ENCODE peak calls at places on chromosomes 16 and 17, in five cellular contexts. B, Q, J, W and O are unnamed samples.

GRCh38 chr17:15490634-15491261 is 23.3 kb upstream of the CDRT4 start:
- DNase-seq in J (peak; percentile 10), B (peak; percentile 28), Q (peak; percentile 68), W (peak; percentile 46), O (no peak)

GRCh38 chr16:22937169-22937568 is 123.2 kb downstream of the HS3ST2 start:
- DNase-seq in B (no peak), W (no peak), Q (no peak), J (no peak), O (no peak)

GRCh38 chr16:27951752-27952151 is 111.8 kb downstream of the GSG1L start:
- DNase-seq in J (no peak), Q (peak; percentile 33), B (no peak), W (no peak), O (no peak)

GRCh38 chr17:50027639-50028206 is 28.2 kb upstream of the ITGA3 start:
- DNase-seq in Q (peak; percentile 95), W (peak; percentile 28), J (no peak), B (no peak), O (peak; percentile 95)

GRCh38 chr16:83771306-83771942 is 36.4 kb upstream of the HSBP1 start:
- DNase-seq in J (no peak), Q (no peak), B (no peak), W (no peak), O (no peak)

GRCh38 chr17:1957037-1957436 is 68.1 kb downstream of the RTN4RL1 start:
- DNase-seq in W (no peak), J (no peak), Q (peak; percentile 18), B (no peak), O (no peak)

GRCh38 chr17:82444284-82444893 is 6.2 kb downstream of the CYBC1 start:
- DNase-seq in B (no peak), J (no peak), W (no peak), Q (no peak), O (no peak)

GRCh38 chr17:76528156-76528527 is 9.4 kb downstream of the CYGB start:
- DNase-seq in J (no peak), W (no peak), Q (no peak), B (no peak), O (no peak)

GRCh38 chr16:10594312-10594950 is 14.0 kb upstream of the EMP2 start:
- DNase-seq in W (no peak), Q (no peak), B (no peak), J (no peak), O (no peak)

GRCh38 chr17:27895940-27896535 is 2.9 kb upstream of the LYRM9 start:
- DNase-seq in Q (no peak), J (no peak), B (no peak), W (no peak), O (no peak)

GRCh38 chr16:78002915-78003538 is 19.3 kb upstream of the CLEC3A start:
- DNase-seq in B (peak; percentile 89), J (peak; percentile 86), Q (peak; percentile 67), W (peak; percentile 89), O (no peak)

GRCh38 chr16:75039941-75040340 is 41.1 kb downstream of the ZNRF1 start:
- DNase-seq in B (no peak), J (no peak), W (no peak), Q (no peak), O (no peak)

GRCh38 chr17:9890124-9890523 is 14.9 kb downstream of the RCVRN start:
- DNase-seq in B (peak; percentile 53), Q (peak; percentile 10), W (peak; percentile 39), J (peak; percentile 54), O (no peak)

GRCh38 chr16:149024-149675 is 3.3 kb upstream of the HBZ start:
- DNase-seq in Q (peak; percentile 74), J (no peak), B (no peak), W (no peak), O (no peak)

GRCh38 chr16:19705131-19705501 is 12.9 kb downstream of the KNOP1 start:
- DNase-seq in B (no peak), W (no peak), Q (no peak), J (no peak), O (no peak)

GRCh38 chr16:57138281-57138935 is 46.0 kb downstream of the CPNE2 start:
- DNase-seq in W (no peak), Q (no peak), J (no peak), B (no peak), O (peak; percentile 69)

GRCh38 chr17:28712037-28712704 is 483 bp upstream of the PROCA1 start:
- DNase-seq in J (peak; percentile 57), W (peak; percentile 86), B (peak; percentile 85), Q (no peak), O (no peak)

GRCh38 chr16:29736112-29736511 is 9.7 kb downstream of the C16orf54 start:
- DNase-seq in Q (no peak), B (no peak), J (no peak), W (no peak), O (no peak)
- TF ChIP-seq CTCF in Q (peak; percentile 15), B (no peak), J (no peak), W (no peak), O (no peak)

DNA sequence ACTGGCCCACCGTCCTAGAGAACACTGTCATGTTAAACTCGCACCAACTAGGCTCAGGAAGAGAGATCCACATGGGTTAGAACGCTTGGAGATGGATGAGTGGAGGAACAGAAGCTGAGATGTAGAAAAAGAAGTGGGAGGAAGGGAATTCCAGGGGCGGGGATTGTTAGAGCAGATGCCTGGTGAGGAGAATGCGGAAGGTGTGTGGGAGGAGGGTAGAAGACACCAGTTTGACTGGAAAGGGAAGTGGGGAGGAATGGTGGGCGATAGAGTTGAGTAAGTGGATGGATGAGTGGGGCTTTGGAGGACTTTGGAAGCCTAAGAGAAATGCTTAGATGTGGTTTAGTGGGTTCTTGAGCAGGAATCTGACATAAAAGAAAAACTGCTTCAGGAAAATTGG is 37.4 kb downstream of the DHX38 start:
- DNase-seq in W (no peak), Q (no peak), J (no peak), B (no peak), O (no peak)
- TF ChIP-seq CTCF in W (no peak), Q (no peak), J (no peak), B (no peak), O (no peak)

DNA sequence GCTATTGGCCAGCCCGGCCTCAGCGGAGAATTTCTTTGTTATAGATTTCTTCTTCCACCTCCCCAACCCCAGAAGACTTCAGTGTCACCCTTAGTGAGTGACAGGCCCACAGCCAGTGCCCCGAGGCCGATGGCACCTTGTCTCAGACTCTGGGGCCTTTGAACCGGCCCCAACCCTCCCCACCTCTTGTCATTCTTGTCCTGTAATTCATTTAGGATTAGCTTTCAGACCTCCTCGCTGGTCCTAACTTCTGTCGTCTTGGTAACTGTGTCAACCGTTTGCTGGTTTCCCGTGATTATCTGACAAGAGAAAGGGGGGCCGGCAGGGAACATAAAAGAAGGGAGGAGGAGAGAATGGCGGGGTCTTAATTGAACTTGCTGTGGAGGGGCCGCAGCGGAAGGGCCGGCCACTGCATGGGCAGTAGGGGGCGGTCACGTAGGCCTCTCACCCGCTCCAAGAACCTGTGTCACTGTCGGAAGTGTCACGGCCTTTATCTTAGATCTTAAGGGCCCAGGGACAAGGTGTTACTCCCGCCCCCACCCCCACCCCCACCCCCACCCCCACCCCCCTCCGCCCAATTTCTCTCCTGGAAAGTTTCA is 46.5 kb upstream of the GSE1 start:
- DNase-seq in B (no peak), W (no peak), J (peak; percentile 61), Q (no peak), O (no peak)
- TF ChIP-seq CTCF in B (peak; percentile 7), W (no peak), J (peak; percentile 15), Q (no peak), O (no peak)

GRCh38 chr16:49608801-49609200 is 235.2 kb downstream of the C16orf78 start:
- DNase-seq in Q (no peak), B (no peak), J (no peak), W (no peak), O (no peak)
- TF ChIP-seq CTCF in Q (no peak), B (no peak), J (peak; percentile 61), W (no peak), O (peak; percentile 76)

DNA sequence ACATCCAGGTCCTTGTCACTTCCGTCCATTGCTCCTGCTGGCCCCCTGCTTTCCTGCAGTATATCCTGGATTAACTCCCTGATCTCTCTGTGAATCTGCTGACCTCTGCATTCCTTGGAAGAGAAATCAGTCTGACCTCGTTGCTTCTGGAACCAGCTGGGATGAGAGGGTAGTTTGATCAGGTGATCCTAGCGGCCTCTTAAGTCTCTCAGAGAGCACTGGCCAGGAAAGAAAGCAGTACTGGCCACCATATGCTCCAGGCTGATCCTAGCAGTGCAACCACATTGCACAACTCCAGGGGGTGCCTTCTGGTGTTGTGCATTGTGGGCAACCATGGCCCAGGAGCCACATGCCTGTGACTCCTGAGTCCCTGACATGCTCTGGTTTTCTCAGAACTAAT is 79.2 kb downstream of the ARHGAP23 start:
- DNase-seq in W (no peak), B (no peak), J (no peak), Q (no peak), O (no peak)
- TF ChIP-seq CTCF in W (no peak), B (no peak), J (no peak), Q (no peak), O (peak; percentile 34)

GRCh38 chr17:3692346-3692745 is 3.6 kb downstream of the P2RX5 start:
- DNase-seq in J (no peak), W (no peak), Q (no peak), B (no peak), O (no peak)
- TF ChIP-seq CTCF in J (no peak), W (no peak), Q (peak; percentile 41), B (no peak), O (peak; percentile 27)